ENCODE peak calls at places on chromosomes 4 and X, in six cellular contexts. B is stomach, O is tibial artery, X is psoas muscle, I is substantia nigra, H is ACHN. T is an unnamed sample.

GRCh38 chrX:110167952-110168451 is 149.9 kb downstream of the AMMECR1 start:
- DNase-seq in B (no peak), O (no peak), X (no peak), I (no peak), H (peak), T (peak)

GRCh38 chr4:64780664-64781063 is 371.4 kb upstream of the TECRL start:
- DNase-seq in B (no peak), O (no peak), X (no peak), I (no peak), H (no peak), T (no peak)

GRCh38 chr4:123340381-123340701 is 56.3 kb upstream of the SPRY1 start:
- DNase-seq in B (no peak), O (no peak), X (no peak), I (no peak), H (peak), T (no peak)

GRCh38 chr4:1348746-1349145 is 1.7 kb downstream of the UVSSA start:
- DNase-seq in B (no peak), O (no peak), X (no peak), I (no peak), H (no peak), T (no peak)

GRCh38 chrX:39729834-39730670 is 367.7 kb downstream of the BCOR start:
- DNase-seq in B (no peak), O (peak), X (no peak), I (peak), H (no peak), T (no peak)

GRCh38 chr4:98939892-98940298 is 11.0 kb upstream of the EIF4E start:
- DNase-seq in B (no peak), O (no peak), X (no peak), I (peak), H (peak), T (peak)

GRCh38 chrX:63929608-63930007 is 144.6 kb upstream of the ARHGEF9 start:
- DNase-seq in B (no peak), O (no peak), X (no peak), I (no peak), H (no peak), T (no peak)

GRCh38 chr4:152535236-152535902 is 523 bp downstream of the FBXW7 start:
- DNase-seq in B (no peak), O (peak), X (peak), I (no peak), H (no peak), T (peak)

GRCh38 chr4:83241132-83241531 is 43.5 kb downstream of the COQ2 start:
- DNase-seq in B (no peak), O (no peak), X (no peak), I (no peak), H (no peak), T (no peak)

GRCh38 chrX:130330706-130331105 is 9.0 kb upstream of the SLC25A14 start:
- DNase-seq in B (peak), O (no peak), X (peak), I (peak), H (peak), T (peak)

GRCh38 chrX:20988804-20989203 is 385.4 kb upstream of the CNKSR2 start:
- DNase-seq in B (no peak), O (no peak), X (no peak), I (no peak), H (no peak), T (no peak)

GRCh38 chr4:137278431-137278830 is 253.9 kb downstream of the PCDH18 start:
- DNase-seq in B (no peak), O (no peak), X (no peak), I (no peak), H (no peak), T (no peak)

GRCh38 chr4:99301376-99302164 is 10.8 kb upstream of the ADH1A start:
- DNase-seq in B (no peak), O (no peak), X (no peak), I (no peak), H (no peak), T (no peak)

GRCh38 chr4:53579826-53580225 is 11.5 kb downstream of the LNX1 start:
- DNase-seq in B (no peak), O (no peak), X (no peak), I (no peak), H (no peak), T (no peak)

GRCh38 chr4:95869961-95870500 is 30.1 kb downstream of the PDHA2 start:
- DNase-seq in B (no peak), O (no peak), X (no peak), I (no peak), H (no peak), T (no peak)

GRCh38 chr4:78057135-78057599 is at the start of gene FRAS1:
- DNase-seq in B (no peak), O (no peak), X (peak), I (peak), H (peak), T (no peak)

GRCh38 chr4:113835005-113835404 is 73.5 kb upstream of the CAMK2D start:
- DNase-seq in B (no peak), O (no peak), X (no peak), I (no peak), H (peak), T (no peak)

GRCh38 chrX:53595266-53595810 is 91.2 kb downstream of the HUWE1 start:
- DNase-seq in B (no peak), O (no peak), X (no peak), I (no peak), H (no peak), T (no peak)